ENCODE peak calls at places on chromosomes 16 and 17, in ten cellular contexts. N is NB4, M is activated T-helper 1 cell treated with Interleukin-2 at 50 U/mL for 16 hours, X is NCI-H1092, F is heart left ventricle, E is left colon, W is sigmoid colon, Z is NCI-H460, R is NCI-H1105, Y is head of caudate nucleus. K is an unnamed sample.
A peak's percentile ranks its signal among the peaks of the same experiment; 100 is the strongest.

GRCh38 chr17:15920758-15921239 is 24.1 kb upstream of the ADORA2B start:
- DNase-seq in N (peak; percentile 90), M (no peak), R (no peak), Y (no peak), F (no peak), Z (peak; percentile 50), W (peak; percentile 92), E (no peak), X (no peak), K (no peak)

GRCh38 chr17:7347630-7348477 is 4.1 kb upstream of the KCTD11 start:
- DNase-seq in N (no peak), W (no peak), E (no peak), Y (no peak), F (no peak), M (no peak), Z (no peak), R (no peak), X (no peak), K (no peak)

GRCh38 chr17:80451104-80451775 is 25.2 kb downstream of the NPTX1 start:
- DNase-seq in E (no peak), W (no peak), X (no peak), Y (no peak), M (no peak), Z (no peak), N (no peak), R (no peak), F (no peak), K (no peak)

GRCh38 chr16:86626966-86627365 is 48.6 kb downstream of the FOXL1 start:
- DNase-seq in Y (no peak), M (no peak), N (no peak), R (no peak), W (no peak), Z (no peak), X (no peak), F (no peak), E (no peak), K (no peak)

GRCh38 chr17:7951143-7951792 is 19.3 kb downstream of the CNTROB start:
- DNase-seq in F (no peak), R (no peak), N (no peak), X (no peak), M (no peak), Y (no peak), Z (no peak), W (no peak), E (no peak), K (no peak)

GRCh38 chr17:16287563-16288027 is 65.7 kb downstream of the CENPV start:
- DNase-seq in R (no peak), Y (no peak), Z (peak; percentile 16), X (no peak), E (no peak), W (no peak), N (peak; percentile 91), F (peak; percentile 8), M (no peak), K (no peak)

GRCh38 chr17:38349097-38349904 is 2.3 kb upstream of the SOCS7 start:
- DNase-seq in Z (peak; percentile 85), Y (peak; percentile 86), F (peak; percentile 78), R (peak; percentile 63), X (peak; percentile 86), M (peak; percentile 66), W (peak; percentile 91), E (peak; percentile 91), N (peak; percentile 90), K (peak; percentile 64)

GRCh38 chr17:45577571-45578279 is 87.2 kb upstream of the PLEKHM1 start:
- DNase-seq in E (no peak), X (no peak), W (no peak), R (no peak), Z (no peak), F (no peak), M (no peak), Y (no peak), N (peak; percentile 69), K (no peak)

GRCh38 chr17:39705786-39706348 is 6.0 kb downstream of the ERBB2 start:
- DNase-seq in E (peak; percentile 66), W (no peak), N (no peak), X (no peak), R (no peak), F (no peak), Z (no peak), Y (no peak), M (no peak), K (no peak)

GRCh38 chr17:51869387-51869786 is 289.1 kb downstream of the CA10 start:
- DNase-seq in R (no peak), W (no peak), Z (peak; percentile 13), F (no peak), Y (no peak), E (no peak), N (peak; percentile 26), M (no peak), X (no peak), K (no peak)

GRCh38 chr17:9274119-9274445 is 252.8 kb downstream of the NTN1 start:
- DNase-seq in R (no peak), X (no peak), M (no peak), Y (no peak), Z (no peak), N (no peak), W (no peak), E (no peak), F (no peak), K (no peak)

GRCh38 chr16:49598386-49599170 is 225.0 kb downstream of the C16orf78 start:
- DNase-seq in R (no peak), W (peak; percentile 37), M (no peak), Z (no peak), N (no peak), Y (peak; percentile 5), E (no peak), X (no peak), F (no peak), K (no peak)

GRCh38 chr17:71417142-71417541 is 703.7 kb upstream of the SOX9 start:
- DNase-seq in Z (no peak), M (no peak), F (no peak), Y (no peak), N (no peak), X (no peak), E (no peak), R (no peak), W (no peak), K (no peak)

GRCh38 chr17:39677581-39678339 is 9.5 kb downstream of the PNMT start:
- DNase-seq in F (peak; percentile 79), X (no peak), N (no peak), W (peak; percentile 77), M (no peak), Z (no peak), R (no peak), Y (peak; percentile 41), E (no peak), K (no peak)

GRCh38 chr17:78771758-78772382 is 10.2 kb downstream of the CYTH1 start:
- DNase-seq in M (no peak), N (no peak), W (peak; percentile 7), R (no peak), X (no peak), Y (no peak), E (no peak), Z (no peak), F (no peak), K (no peak)

GRCh38 chr17:17924131-17924856 is 47.9 kb downstream of the TOM1L2 start:
- DNase-seq in Z (no peak), F (no peak), M (no peak), N (no peak), W (no peak), R (no peak), Y (no peak), X (no peak), E (no peak), K (no peak)

GRCh38 chr17:77391668-77392375 is 251.1 kb downstream of the SEC14L1 start:
- DNase-seq in F (no peak), W (peak; percentile 94), X (no peak), M (peak; percentile 48), Z (no peak), E (no peak), N (no peak), Y (no peak), R (no peak), K (no peak)

GRCh38 chr16:15055141-15056053 is 477 bp downstream of the NTAN1 start:
- DNase-seq in N (peak; percentile 78), E (peak; percentile 74), Z (no peak), F (peak; percentile 40), R (peak; percentile 72), Y (no peak), X (no peak), W (peak; percentile 82), M (no peak), K (no peak)

GRCh38 chr16:73253922-73254480 is 206.1 kb upstream of the ZFHX3 start:
- DNase-seq in X (no peak), F (no peak), N (no peak), M (no peak), W (no peak), R (no peak), Y (no peak), Z (no peak), E (no peak), K (no peak)

GRCh38 chr16:80015566-80015965 is 415.0 kb upstream of the MAF start:
- DNase-seq in Z (no peak), W (no peak), E (no peak), M (no peak), X (no peak), Y (no peak), R (no peak), N (no peak), F (no peak), K (no peak)

GRCh38 chr17:82890339-82890730 is 50.5 kb upstream of the ZNF750 start:
- DNase-seq in E (no peak), M (no peak), X (no peak), Y (no peak), W (no peak), N (no peak), Z (no peak), F (no peak), R (no peak), K (no peak)

GRCh38 chr17:77508047-77508715 is 367.4 kb downstream of the SEC14L1 start:
- DNase-seq in Z (no peak), N (peak; percentile 46), X (no peak), E (no peak), R (no peak), F (no peak), M (no peak), Y (no peak), W (peak; percentile 44), K (no peak)

GRCh38 chr16:80407265-80407987 is 133.4 kb upstream of the DYNLRB2 start:
- DNase-seq in Z (no peak), N (no peak), M (no peak), W (no peak), R (no peak), F (no peak), E (no peak), Y (no peak), X (no peak), K (no peak)

GRCh38 chr16:57808589-57808988 is 6.3 kb upstream of the KIFC3 start:
- DNase-seq in W (no peak), E (no peak), M (no peak), X (no peak), N (no peak), F (no peak), Y (no peak), R (no peak), Z (no peak), K (no peak)

GRCh38 chr17:30130121-30130520 is 13.5 kb downstream of the NSRP1 start:
- DNase-seq in N (no peak), X (no peak), W (no peak), Y (no peak), Z (no peak), R (no peak), E (no peak), M (no peak), F (no peak), K (no peak)

GRCh38 chr16:9844361-9844760 is 337.9 kb downstream of the GRIN2A start:
- DNase-seq in F (no peak), W (no peak), E (no peak), Y (no peak), Z (no peak), N (no peak), M (no peak), X (no peak), R (no peak), K (no peak)

GRCh38 chr17:51045616-51046526 is 74.8 kb downstream of the SPAG9 start:
- DNase-seq in E (no peak), N (no peak), Y (no peak), R (no peak), Z (no peak), X (no peak), W (no peak), F (no peak), M (no peak), K (no peak)

GRCh38 chr17:49741009-49741691 is 22.8 kb downstream of the FAM117A start:
- DNase-seq in Z (no peak), W (no peak), Y (no peak), M (no peak), F (no peak), R (no peak), N (peak; percentile 76), E (no peak), X (no peak), K (no peak)